ENCODE peak calls at places on chromosomes 6 and 20, in nine cellular contexts. S is IMR-90, Z is astrocyte of the cerebellum, E is HepG2, O is vagina, N is cardiac fibroblast, D is fibroblast of villous mesenchyme, M is upper lobe of right lung, V is Panc1. T is an unnamed sample.
A peak's percentile ranks its signal among the peaks of the same experiment; 100 is the strongest.

GRCh38 chr20:41133709-41134361 is 3.5 kb upstream of the PLCG1 start:
- DNase-seq in V (no peak), O (peak; percentile 86), Z (no peak), M (no peak), E (no peak), S (peak; percentile 18), D (no peak), N (no peak), T (no peak)

GRCh38 chr6:11459002-11459658 is 78.4 kb upstream of the TMEM170B start:
- DNase-seq in V (no peak), M (no peak), N (no peak), O (no peak), Z (no peak), S (no peak), E (no peak), D (no peak), T (no peak)

GRCh38 chr6:153145591-153145990 is 14.5 kb upstream of the RGS17 start:
- DNase-seq in E (no peak), V (no peak), M (peak; percentile 34), Z (no peak), O (no peak), D (no peak), S (no peak), N (no peak), T (no peak)

GRCh38 chr6:56860466-56860865 is 94.4 kb upstream of the BEND6 start:
- DNase-seq in S (peak; percentile 65), N (peak; percentile 54), M (no peak), E (no peak), O (no peak), Z (no peak), D (no peak), V (no peak), T (no peak)

GRCh38 chr6:5036309-5036708 is 32.5 kb upstream of the RPP40 start:
- DNase-seq in S (peak; percentile 67), D (peak; percentile 31), N (peak; percentile 23), O (peak; percentile 58), M (no peak), V (no peak), Z (no peak), E (peak; percentile 64), T (no peak)

GRCh38 chr20:15976047-15976731 is 597.1 kb downstream of the KIF16B start:
- DNase-seq in O (no peak), M (no peak), S (no peak), V (no peak), E (no peak), Z (no peak), D (no peak), N (no peak), T (no peak)

GRCh38 chr20:3071610-3072529 is at the start of gene OXT:
- DNase-seq in V (no peak), S (no peak), D (no peak), O (no peak), Z (no peak), M (peak; percentile 70), E (no peak), N (no peak), T (no peak)

GRCh38 chr6:25147191-25147590 is 132.0 kb upstream of the CARMIL1 start:
- DNase-seq in V (no peak), S (no peak), E (no peak), O (no peak), Z (no peak), D (no peak), N (no peak), M (no peak), T (no peak)

GRCh38 chr6:82396964-82397761 is 33.5 kb downstream of the TPBG start:
- DNase-seq in N (peak; percentile 98), V (peak; percentile 84), Z (peak; percentile 95), E (no peak), D (peak; percentile 87), M (no peak), O (no peak), S (peak; percentile 98), T (peak; percentile 81)

GRCh38 chr6:152094992-152095592 is 287.6 kb downstream of the ESR1 start:
- DNase-seq in S (peak; percentile 100), Z (peak; percentile 95), O (peak; percentile 94), D (peak; percentile 100), M (no peak), E (peak; percentile 45), V (peak; percentile 24), N (peak; percentile 100), T (peak; percentile 89)

GRCh38 chr6:39296745-39297640 is 17.2 kb downstream of the KCNK17 start:
- DNase-seq in S (peak; percentile 26), N (no peak), Z (no peak), M (no peak), V (no peak), E (no peak), D (no peak), O (no peak), T (no peak)

GRCh38 chr20:33281550-33282146 is 1.4 kb upstream of the BPIFB1 start:
- DNase-seq in N (no peak), D (no peak), Z (no peak), M (no peak), E (no peak), V (no peak), O (no peak), S (no peak), T (no peak)

DNA sequence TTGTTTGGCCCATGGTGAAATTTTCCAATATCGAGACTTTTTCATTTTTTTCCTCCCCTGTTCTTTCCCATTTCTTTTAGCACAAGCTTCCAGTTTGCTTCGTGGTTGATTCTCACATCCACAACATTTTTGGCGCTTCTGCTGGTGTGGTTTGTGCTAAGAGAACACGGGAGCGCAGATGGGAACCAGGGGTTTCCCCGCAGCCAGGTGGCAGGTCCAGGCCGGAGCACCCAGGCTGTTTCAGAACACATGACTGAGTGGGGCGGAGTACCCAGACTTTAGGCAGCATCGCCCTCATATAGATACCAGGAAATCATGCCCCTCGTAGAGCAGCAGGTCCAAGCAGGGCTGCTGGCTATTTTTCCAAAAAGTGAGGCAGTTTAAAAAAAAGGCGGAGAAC is 58.0 kb downstream of the SYTL3 start:
- DNase-seq in S (no peak), E (no peak), N (peak; percentile 34), V (no peak), O (no peak), Z (peak; percentile 70), D (peak; percentile 38), M (no peak), T (no peak)
- TF ChIP-seq CTCF in S (no peak), E (no peak), N (no peak), V (no peak), O (no peak), Z (no peak), D (no peak), M (no peak), T (no peak)

GRCh38 chr6:151070666-151071065 is 169.1 kb upstream of the AKAP12 start:
- DNase-seq in S (peak; percentile 92), D (peak; percentile 93), E (peak; percentile 34), M (no peak), V (no peak), Z (no peak), N (peak; percentile 62), O (peak; percentile 32), T (no peak)
- H3K4me3 ChIP-seq in S (peak overlapping the region; percentile 13), D (peak overlapping the region; percentile 21), E (no peak overlapping the region), M (peak overlapping the region; percentile 21), V (no peak overlapping the region), Z (no peak overlapping the region), N (peak overlapping the region; percentile 8), O (no peak overlapping the region), T (no peak overlapping the region)

DNA sequence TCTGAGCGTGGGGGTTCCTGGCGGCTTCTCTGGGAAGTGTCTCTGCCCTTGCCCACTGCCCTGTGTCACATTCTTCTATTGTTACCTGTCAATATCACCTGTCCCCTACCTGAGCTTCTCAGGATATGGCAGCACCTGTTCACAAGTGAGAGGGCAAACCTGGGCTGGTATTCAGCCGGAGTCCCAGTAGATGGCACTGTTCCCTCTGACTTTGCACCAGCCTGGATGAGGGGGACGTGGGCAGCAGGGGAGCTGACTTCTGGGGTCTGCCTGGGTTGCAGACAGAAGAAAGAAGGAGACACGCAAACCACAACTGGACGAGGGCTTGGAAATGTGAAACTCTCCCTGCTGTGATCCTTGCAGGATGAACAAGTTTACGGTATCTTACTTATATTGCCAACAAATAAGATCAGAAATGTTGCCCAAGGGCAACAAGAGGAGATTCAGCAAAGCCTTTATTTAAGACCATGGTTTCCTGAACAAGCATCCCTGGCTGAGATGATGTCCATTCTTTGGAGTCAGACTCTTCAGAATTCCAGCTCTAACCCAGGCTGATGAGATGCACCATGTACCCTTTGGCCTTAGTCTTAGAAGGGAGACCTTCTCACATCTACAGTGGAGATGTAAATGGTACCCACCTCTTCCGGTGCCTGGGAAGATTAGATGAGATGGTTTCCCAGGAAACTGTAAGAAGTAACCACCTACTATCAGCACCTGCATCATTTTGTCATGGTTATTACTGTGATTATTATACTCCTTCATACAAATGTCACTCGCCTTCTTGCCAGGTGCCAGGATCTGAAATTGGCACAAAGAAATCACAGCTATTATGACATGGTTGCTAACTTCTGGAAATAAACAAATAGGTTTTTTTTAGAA is 400.0 kb upstream of the CDH4 start:
- DNase-seq in S (no peak), D (no peak), V (no peak), M (no peak), Z (no peak), O (no peak), E (peak; percentile 8), N (no peak), T (no peak)
- TF ChIP-seq CTCF in S (peak; percentile 25), D (peak; percentile 13), V (peak; percentile 65), M (peak; percentile 25), Z (peak; percentile 50), O (no peak), E (peak; percentile 77), N (peak; percentile 17), T (peak; percentile 66)

GRCh38 chr20:54122681-54123586 is 50.9 kb downstream of the CYP24A1 start:
- DNase-seq in N (no peak), V (no peak), M (no peak), E (peak; percentile 91), O (no peak), S (no peak), Z (no peak), D (no peak), T (no peak)
- H3K4me3 ChIP-seq in N (no peak overlapping the region), V (no peak overlapping the region), M (no peak overlapping the region), E (peak overlapping the region; percentile 13), O (no peak overlapping the region), S (no peak overlapping the region), Z (no peak overlapping the region), D (no peak overlapping the region), T (no peak overlapping the region)

GRCh38 chr6:109445382-109445781 is 4.9 kb downstream of the SMPD2 start:
- DNase-seq in S (no peak), N (no peak), M (no peak), V (no peak), D (no peak), O (peak; percentile 83), Z (no peak), E (no peak), T (no peak)
- TF ChIP-seq CTCF in S (no peak), N (no peak), M (no peak), V (no peak), D (peak; percentile 16), O (no peak), Z (no peak), E (no peak), T (peak; percentile 41)

GRCh38 chr6:100269189-100269588 is 195.5 kb downstream of the SIM1 start:
- DNase-seq in N (peak; percentile 90), S (peak; percentile 85), V (no peak), M (no peak), Z (peak; percentile 68), O (no peak), E (no peak), D (peak; percentile 36), T (no peak)
- H3K4me3 ChIP-seq in N (no peak overlapping the region), S (no peak overlapping the region), V (no peak overlapping the region), M (no peak overlapping the region), Z (no peak overlapping the region), O (no peak overlapping the region), E (no peak overlapping the region), D (no peak overlapping the region), T (no peak overlapping the region)

GRCh38 chr6:18166314-18167007 is 11.2 kb downstream of the KDM1B start:
- DNase-seq in S (peak; percentile 60), D (peak; percentile 25), M (no peak), Z (no peak), V (no peak), E (no peak), N (peak; percentile 79), O (no peak), T (no peak)
- TF ChIP-seq CTCF in S (no peak), D (no peak), M (no peak), Z (no peak), V (no peak), E (no peak), N (no peak), O (no peak), T (no peak)